ENCODE peak calls at places on chromosomes 13 and 19, in four cellular contexts. O, P, R and A are unnamed samples.

GRCh38 chr19:30151081-30151480 is 209.0 kb downstream of the URI1 start:
- DNase-seq in O (no peak), P (no peak), R (no peak), A (no peak)

GRCh38 chr19:2973229-2973628 is 4.1 kb upstream of the TLE6 start:
- DNase-seq in O (no peak), P (peak), R (no peak), A (no peak)

GRCh38 chr19:14407889-14408640 is 11.1 kb downstream of the DDX39A start:
- DNase-seq in O (no peak), P (no peak), R (no peak), A (peak)

GRCh38 chr13:64505511-64505910 is 2724.6 kb downstream of the PCDH9 start:
- DNase-seq in O (no peak), P (no peak), R (no peak), A (no peak)

GRCh38 chr19:31166206-31166605 is 183.0 kb downstream of the TSHZ3 start:
- DNase-seq in O (no peak), P (no peak), R (no peak), A (no peak)

GRCh38 chr13:68170961-68171360 is 940.8 kb upstream of the PCDH9 start:
- DNase-seq in O (no peak), P (no peak), R (no peak), A (no peak)

GRCh38 chr19:900302-901111 is 7.2 kb downstream of the RNU6-9 start:
- DNase-seq in O (peak), P (no peak), R (peak), A (no peak)

GRCh38 chr19:43532571-43532961 is 422 bp upstream of the ZNF575 start:
- DNase-seq in O (peak), P (peak), R (no peak), A (peak)

GRCh38 chr13:113816248-113816924 is 47.5 kb downstream of the GAS6 start:
- DNase-seq in O (no peak), P (no peak), R (no peak), A (no peak)

GRCh38 chr19:3575260-3575741 is 2.6 kb downstream of the HMG20B start:
- DNase-seq in O (no peak), P (no peak), R (peak), A (peak)

GRCh38 chr13:33204130-33204927 is 81.2 kb downstream of the STARD13 start:
- DNase-seq in O (no peak), P (peak), R (no peak), A (no peak)

GRCh38 chr19:17346109-17346671 is 8.8 kb downstream of the GTPBP3 start:
- DNase-seq in O (peak), P (peak), R (peak), A (peak)

GRCh38 chr13:111937763-111938375 is 129.1 kb upstream of the SOX1 start:
- DNase-seq in O (no peak), P (no peak), R (no peak), A (no peak)

GRCh38 chr19:45972081-45972943 is 1.4 kb downstream of the NOVA2 start:
- DNase-seq in O (peak), P (no peak), R (no peak), A (no peak)

GRCh38 chr19:45467456-45468158 is at the start of gene FOSB:
- DNase-seq in O (peak), P (peak), R (peak), A (peak)

GRCh38 chr19:22331521-22331920 is 45.3 kb downstream of the ZNF729 start:
- DNase-seq in O (no peak), P (no peak), R (no peak), A (no peak)

GRCh38 chr19:38433268-38433733 is at the start of gene RYR1:
- DNase-seq in O (no peak), P (no peak), R (no peak), A (no peak)

GRCh38 chr19:10690351-10690781 is 10.9 kb upstream of the QTRT1 start:
- DNase-seq in O (no peak), P (no peak), R (no peak), A (no peak)

GRCh38 chr13:18948012-18948663 is 233.5 kb downstream of the TUBA3C start:
- DNase-seq in O (no peak), P (no peak), R (no peak), A (no peak)

GRCh38 chr19:38434549-38435051 is 1.1 kb downstream of the RYR1 start:
- DNase-seq in O (no peak), P (no peak), R (no peak), A (no peak)

GRCh38 chr19:6312018-6312417 is 21.4 kb downstream of the ACER1 start:
- DNase-seq in O (no peak), P (no peak), R (no peak), A (no peak)

GRCh38 chr13:94330552-94331071 is 148.9 kb downstream of the DCT start:
- DNase-seq in O (no peak), P (no peak), R (no peak), A (no peak)

GRCh38 chr13:46119883-46120614 is 15.2 kb upstream of the CPB2 start:
- DNase-seq in O (no peak), P (no peak), R (peak), A (peak)

GRCh38 chr19:12564016-12564664 is 12.9 kb upstream of the ZNF564 start:
- DNase-seq in O (peak), P (peak), R (peak), A (peak)

GRCh38 chr13:20190481-20191310 is 2.0 kb downstream of the GJB2 start:
- DNase-seq in O (peak), P (no peak), R (no peak), A (peak)

GRCh38 chr19:41541990-41542584 is 33.9 kb upstream of the CEACAM21 start:
- DNase-seq in O (peak), P (no peak), R (peak), A (peak)

GRCh38 chr13:98098511-98098910 is 44.4 kb upstream of the FARP1 start:
- DNase-seq in O (no peak), P (no peak), R (no peak), A (no peak)